ENCODE peak calls at places on chromosome 20, in four cellular contexts. X is uterus; J is A549; M is CD8-positive, alpha-beta memory T cell. N is an unnamed sample. For H3K9me3, the result is how much of the 10 kb centered on the place peaks cover.

GRCh38 chr20:49786226-49786625 is 26.4 kb upstream of the SLC9A8 start:
- DNase-seq in X (no peak), J (no peak), M (no peak), N (no peak)

GRCh38 chr20:717817-718216 is 42.2 kb upstream of the SCRT2 start:
- DNase-seq in X (no peak), J (no peak), M (no peak), N (no peak)

GRCh38 chr20:50725722-50726000 is 5.7 kb upstream of the PARD6B start:
- DNase-seq in X (no peak), J (no peak), M (no peak), N (no peak)

GRCh38 chr20:3340443-3340842 is 67.0 kb downstream of the DNAAF9 start:
- DNase-seq in X (no peak), J (no peak), M (no peak), N (peak)

GRCh38 chr20:50151034-50151743 is 2.3 kb downstream of the PEDS1 start:
- DNase-seq in X (no peak), J (no peak), M (no peak), N (no peak)

GRCh38 chr20:35619196-35620095 is 3.8 kb downstream of the SPAG4 start:
- DNase-seq in X (peak), J (peak), M (peak), N (peak)

GRCh38 chr20:42161228-42161829 is 543.2 kb upstream of the CHD6 start:
- DNase-seq in X (no peak), J (no peak), M (no peak), N (no peak)

GRCh38 chr20:3164043-3164762 is 4.5 kb upstream of the FASTKD5 start:
- DNase-seq in X (no peak), J (no peak), M (no peak), N (no peak)

GRCh38 chr20:62814709-62815065 is 2.2 kb upstream of the COL9A3 start:
- DNase-seq in X (no peak), J (no peak), M (no peak), N (no peak)

GRCh38 chr20:21615617-21616080 is 89.8 kb upstream of the PAX1 start:
- DNase-seq in X (peak), J (peak), M (no peak), N (peak)

GRCh38 chr20:34037767-34038166 is 44.1 kb downstream of the RALY start:
- DNase-seq in X (peak), J (no peak), M (no peak), N (no peak)

GRCh38 chr20:50574586-50574985 is 64.4 kb downstream of the PTPN1 start:
- DNase-seq in X (no peak), J (no peak), M (no peak), N (peak)

GRCh38 chr20:3304456-3304855 is 65.5 kb upstream of the SLC4A11 start:
- DNase-seq in X (no peak), J (no peak), M (no peak), N (no peak)

GRCh38 chr20:49647509-49647908 is 66.2 kb downstream of the B4GALT5 start:
- DNase-seq in X (no peak), J (no peak), M (no peak), N (no peak)

GRCh38 chr20:57397004-57397692 is 6.0 kb downstream of the RBM38 start:
- DNase-seq in X (no peak), J (no peak), M (no peak), N (no peak)

GRCh38 chr20:23237166-23237565 is 113.4 kb upstream of the NXT1 start:
- DNase-seq in X (no peak), J (no peak), M (no peak), N (no peak)

GRCh38 chr20:64048402-64049044 is 916 bp downstream of the SOX18 start:
- DNase-seq in X (no peak), J (no peak), M (no peak), N (no peak)

GRCh38 chr20:35504751-35505150 is 24.7 kb downstream of the C20orf173 start:
- DNase-seq in X (no peak), J (no peak), M (no peak), N (no peak)

GRCh38 chr20:29741594-29741893 is 1515.9 kb upstream of the DEFB115 start:
- DNase-seq in X (no peak), J (no peak), M (no peak), N (no peak)
- H3K9me3 ChIP-seq in X (under half), J (under half), M (under half), N (under half)

GRCh38 chr20:55893031-55893430 is 112.3 kb downstream of the CBLN4 start:
- DNase-seq in X (no peak), J (no peak), M (no peak), N (no peak)
- H3K9me3 ChIP-seq in X (under half), J (under half), M (under half), N (under half)

GRCh38 chr20:31449511-31450128 is 9.2 kb downstream of the DEFB123 start:
- DNase-seq in X (no peak), J (no peak), M (no peak), N (no peak)
- H3K9me3 ChIP-seq in X (under half), J (under half), M (under half), N (under half)

GRCh38 chr20:31278178-31278577 is 20.7 kb downstream of the DEFB115 start:
- DNase-seq in X (no peak), J (no peak), M (no peak), N (no peak)
- H3K9me3 ChIP-seq in X (under half), J (under half), M (under half), N (under half)

GRCh38 chr20:15379897-15380296 is 1042.5 kb upstream of the FLRT3 start:
- DNase-seq in X (no peak), J (no peak), M (no peak), N (no peak)
- H3K9me3 ChIP-seq in X (under half), J (under half), M (under half), N (under half)

GRCh38 chr20:12023169-12023795 is 105.6 kb downstream of the BTBD3 start:
- DNase-seq in X (no peak), J (no peak), M (no peak), N (no peak)
- H3K9me3 ChIP-seq in X (under half), J (under half), M (under half), N (under half)

N was measured in gastrocnemius medialis.